ENCODE peak calls at places on chromosome 17, in four cellular contexts. One of them, this sample, is unnamed.

GRCh38 chr17:1060991-1061390 is 64.1 kb downstream of the TIMM22 start:
- DNase-seq in HepG2: no peak
- DNase-seq in H1: no peak
- DNase-seq in GM12878: no peak
- DNase-seq in this sample: no peak

GRCh38 chr17:82020874-82021727 is 1.6 kb downstream of the CENPX start:
- DNase-seq in HepG2: peak; percentile 86
- DNase-seq in GM12878: no peak
- DNase-seq in H1: no peak
- DNase-seq in this sample: no peak

GRCh38 chr17:2416010-2416734 is 15.3 kb upstream of the MNT start:
- DNase-seq in GM12878: no peak
- DNase-seq in HepG2: peak; percentile 61
- DNase-seq in H1: no peak
- DNase-seq in this sample: no peak

GRCh38 chr17:61805399-61805798 is 57.9 kb downstream of the BRIP1 start:
- DNase-seq in HepG2: no peak
- DNase-seq in H1: no peak
- DNase-seq in GM12878: no peak
- DNase-seq in this sample: no peak

GRCh38 chr17:45896803-45897693 is 2.7 kb downstream of the MAPT start:
- DNase-seq in HepG2: no peak
- DNase-seq in GM12878: no peak
- DNase-seq in H1: no peak
- DNase-seq in this sample: no peak

GRCh38 chr17:15278381-15278780 is 13.3 kb upstream of the PMP22 start:
- DNase-seq in H1: no peak
- DNase-seq in HepG2: no peak
- DNase-seq in GM12878: no peak
- DNase-seq in this sample: no peak

GRCh38 chr17:39082482-39082881 is 69.0 kb downstream of the PLXDC1 start:
- DNase-seq in GM12878: no peak
- DNase-seq in H1: no peak
- DNase-seq in HepG2: no peak
- DNase-seq in this sample: no peak

GRCh38 chr17:77785526-77785925 is 173.0 kb upstream of the TNRC6C start:
- DNase-seq in GM12878: no peak
- DNase-seq in HepG2: no peak
- DNase-seq in H1: no peak
- DNase-seq in this sample: no peak

GRCh38 chr17:68576811-68577551 is 24.2 kb downstream of the FAM20A start:
- DNase-seq in H1: no peak
- DNase-seq in HepG2: no peak
- DNase-seq in GM12878: no peak
- DNase-seq in this sample: no peak

GRCh38 chr17:82105882-82106696 is 8.1 kb upstream of the FASN start:
- DNase-seq in GM12878: peak; percentile 51
- DNase-seq in HepG2: peak; percentile 94
- DNase-seq in H1: peak; percentile 43
- DNase-seq in this sample: peak; percentile 44

GRCh38 chr17:77374170-77374936 is 233.6 kb downstream of the SEC14L1 start:
- DNase-seq in GM12878: no peak
- DNase-seq in HepG2: peak; percentile 95
- DNase-seq in H1: peak; percentile 59
- DNase-seq in this sample: peak; percentile 78

GRCh38 chr17:17683710-17684365 is 2.6 kb downstream of the RAI1 start:
- DNase-seq in H1: no peak
- DNase-seq in HepG2: no peak
- DNase-seq in GM12878: no peak
- DNase-seq in this sample: no peak

GRCh38 chr17:77830816-77831490 is 127.5 kb upstream of the TNRC6C start:
- DNase-seq in H1: no peak
- DNase-seq in HepG2: no peak
- DNase-seq in GM12878: no peak
- DNase-seq in this sample: no peak

GRCh38 chr17:70865993-70866804 is 696.9 kb downstream of the KCNJ2 start:
- DNase-seq in GM12878: no peak
- DNase-seq in HepG2: no peak
- DNase-seq in H1: no peak
- DNase-seq in this sample: no peak

GRCh38 chr17:37360632-37361031 is 15.2 kb upstream of the C17orf78 start:
- DNase-seq in H1: no peak
- DNase-seq in GM12878: no peak
- DNase-seq in HepG2: no peak
- DNase-seq in this sample: no peak

GRCh38 chr17:19000531-19001011 is 4.0 kb downstream of the FAM83G start:
- DNase-seq in HepG2: no peak
- DNase-seq in H1: no peak
- DNase-seq in GM12878: no peak
- DNase-seq in this sample: no peak

GRCh38 chr17:7393613-7394451 is 493 bp downstream of the PLSCR3 start:
- DNase-seq in H1: no peak
- DNase-seq in HepG2: no peak
- DNase-seq in GM12878: no peak
- DNase-seq in this sample: no peak

GRCh38 chr17:31386542-31387075 is 4.9 kb upstream of the RAB11FIP4 start:
- DNase-seq in HepG2: no peak
- DNase-seq in H1: no peak
- DNase-seq in GM12878: no peak
- DNase-seq in this sample: no peak

GRCh38 chr17:49249292-49249794 is 18.8 kb upstream of the PHOSPHO1 start:
- DNase-seq in H1: no peak
- DNase-seq in HepG2: no peak
- DNase-seq in GM12878: no peak
- DNase-seq in this sample: no peak

GRCh38 chr17:82868715-82869131 is 28.9 kb upstream of the ZNF750 start:
- DNase-seq in H1: no peak
- DNase-seq in HepG2: no peak
- DNase-seq in GM12878: no peak
- DNase-seq in this sample: no peak

GRCh38 chr17:51805765-51806164 is 352.7 kb downstream of the CA10 start:
- DNase-seq in H1: no peak
- DNase-seq in GM12878: no peak
- DNase-seq in HepG2: no peak
- DNase-seq in this sample: no peak

GRCh38 chr17:3963214-3964201 is 729 bp downstream of the ATP2A3 start:
- DNase-seq in H1: no peak
- DNase-seq in GM12878: no peak
- DNase-seq in HepG2: no peak
- DNase-seq in this sample: no peak

GRCh38 chr17:21213491-21214014 is 408 bp downstream of the TMEM11 start:
- DNase-seq in GM12878: no peak
- DNase-seq in HepG2: no peak
- DNase-seq in H1: no peak
- DNase-seq in this sample: no peak

GRCh38 chr17:41420134-41420533 is 4.3 kb downstream of the KRT37 start:
- DNase-seq in HepG2: no peak
- DNase-seq in GM12878: no peak
- DNase-seq in H1: no peak
- DNase-seq in this sample: no peak

GRCh38 chr17:64063766-64064224 is 43.4 kb upstream of the ICAM2 start:
- DNase-seq in GM12878: no peak
- DNase-seq in H1: peak; percentile 43
- DNase-seq in HepG2: peak; percentile 48
- DNase-seq in this sample: peak; percentile 15

GRCh38 chr17:76926237-76926866 is 58.1 kb downstream of the MGAT5B start:
- DNase-seq in HepG2: no peak
- DNase-seq in GM12878: no peak
- DNase-seq in H1: no peak
- DNase-seq in this sample: no peak

GRCh38 chr17:1909985-1910384 is 80.2 kb downstream of the RPA1 start:
- DNase-seq in HepG2: peak; percentile 62
- DNase-seq in H1: no peak
- DNase-seq in GM12878: no peak
- DNase-seq in this sample: no peak

GRCh38 chr17:60610481-60610880 is 10.5 kb downstream of the PPM1D start:
- DNase-seq in GM12878: no peak
- DNase-seq in H1: no peak
- DNase-seq in HepG2: no peak
- DNase-seq in this sample: no peak

GRCh38 chr17:77750427-77751043 is 208.0 kb upstream of the TNRC6C start:
- DNase-seq in H1: no peak
- DNase-seq in HepG2: no peak
- DNase-seq in GM12878: no peak
- DNase-seq in this sample: no peak

GRCh38 chr17:17724307-17724921 is 43.2 kb downstream of the RAI1 start:
- DNase-seq in HepG2: no peak
- DNase-seq in H1: no peak
- DNase-seq in GM12878: no peak
- DNase-seq in this sample: no peak

GRCh38 chr17:36482611-36483504 is 3.6 kb upstream of the ZNHIT3 start:
- DNase-seq in H1: peak; percentile 65
- DNase-seq in GM12878: peak; percentile 9
- DNase-seq in HepG2: peak; percentile 54
- DNase-seq in this sample: peak; percentile 70

GRCh38 chr17:17408236-17408794 is 68.5 kb upstream of the MED9 start:
- DNase-seq in HepG2: peak; percentile 70
- DNase-seq in GM12878: no peak
- DNase-seq in H1: no peak
- DNase-seq in this sample: no peak

GRCh38 chr17:75516619-75517276 is 420 bp downstream of the TSEN54 start:
- DNase-seq in HepG2: no peak
- DNase-seq in GM12878: no peak
- DNase-seq in H1: no peak
- DNase-seq in this sample: no peak

GRCh38 chr17:72426321-72426720 is 305.5 kb downstream of the SOX9 start:
- DNase-seq in GM12878: no peak
- DNase-seq in HepG2: no peak
- DNase-seq in H1: no peak
- DNase-seq in this sample: no peak

GRCh38 chr17:72426948-72427760 is 306.3 kb downstream of the SOX9 start:
- DNase-seq in HepG2: no peak
- DNase-seq in GM12878: no peak
- DNase-seq in H1: no peak
- DNase-seq in this sample: no peak

GRCh38 chr17:72425133-72425795 is 304.4 kb downstream of the SOX9 start:
- DNase-seq in HepG2: no peak
- DNase-seq in GM12878: no peak
- DNase-seq in H1: no peak
- DNase-seq in this sample: no peak

GRCh38 chr17:72424505-72425117 is 303.8 kb downstream of the SOX9 start:
- DNase-seq in GM12878: no peak
- DNase-seq in HepG2: no peak
- DNase-seq in H1: no peak
- DNase-seq in this sample: no peak

DNA sequence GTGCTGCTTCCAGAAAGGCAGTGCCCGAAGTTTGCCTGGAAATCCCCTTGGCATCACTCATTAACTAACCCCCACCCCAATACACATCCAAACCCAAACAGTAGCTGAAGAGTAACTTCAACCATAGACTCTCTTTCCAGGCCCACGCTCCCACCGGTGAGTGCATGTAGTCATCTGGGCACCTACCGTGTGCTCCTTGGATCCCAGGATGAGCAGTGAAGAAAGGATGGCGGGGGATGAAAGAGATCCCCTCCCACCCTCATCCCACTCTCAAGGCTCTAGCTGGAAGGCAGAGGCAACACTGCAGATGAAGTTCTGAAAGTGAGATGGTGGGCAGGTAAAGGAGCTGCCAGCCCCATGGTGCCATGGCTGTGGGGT is 305.0 kb downstream of the SOX9 start:
- DNase-seq in GM12878: no peak
- DNase-seq in HepG2: no peak
- DNase-seq in H1: no peak
- DNase-seq in this sample: no peak
- TF ChIP-seq SUZ12 in GM12878: no peak
- TF ChIP-seq SUZ12 in HepG2: no peak
- TF ChIP-seq SUZ12 in H1: no peak
- TF ChIP-seq SUZ12 in this sample: no peak

DNA sequence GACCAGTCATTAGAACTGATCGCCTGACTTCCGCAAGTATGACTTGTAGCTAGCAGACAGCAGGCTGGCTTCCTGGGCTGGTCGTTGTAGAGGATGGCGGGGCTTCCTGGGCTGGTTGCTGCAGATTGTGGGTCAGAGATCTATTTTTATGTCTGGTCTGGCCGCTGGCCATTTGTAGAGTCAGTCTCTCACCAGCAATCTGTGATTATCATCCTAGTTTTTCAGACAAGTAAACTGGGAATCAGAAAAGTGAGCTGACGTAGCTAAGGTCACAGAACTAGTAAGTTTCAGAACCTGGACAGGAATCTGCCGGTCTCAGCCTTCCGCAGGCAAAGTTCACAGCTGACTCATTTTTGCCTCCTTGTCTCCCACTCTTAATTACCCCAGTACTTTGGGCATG is 19.1 kb downstream of the GPR142 start:
- DNase-seq in GM12878: no peak
- DNase-seq in HepG2: no peak
- DNase-seq in H1: no peak
- DNase-seq in this sample: no peak
- TF ChIP-seq YY1 in GM12878: no peak
- TF ChIP-seq YY1 in HepG2: no peak
- TF ChIP-seq YY1 in H1: no peak
- TF ChIP-seq YY1 in this sample: no peak

GRCh38 chr17:80890551-80890930 is 101.1 kb upstream of the CHMP6 start:
- DNase-seq in GM12878: no peak
- DNase-seq in HepG2: no peak
- DNase-seq in H1: no peak
- DNase-seq in this sample: no peak

GRCh38 chr17:80889897-80890550 is 101.6 kb upstream of the CHMP6 start:
- DNase-seq in GM12878: no peak
- DNase-seq in HepG2: no peak
- DNase-seq in H1: no peak
- DNase-seq in this sample: no peak

GRCh38 chr17:80892019-80892855 is 99.4 kb upstream of the CHMP6 start:
- DNase-seq in GM12878: peak; percentile 77
- DNase-seq in H1: no peak
- DNase-seq in HepG2: no peak
- DNase-seq in this sample: no peak

GRCh38 chr17:80892900-80893603 is 98.6 kb upstream of the CHMP6 start:
- DNase-seq in HepG2: no peak
- DNase-seq in H1: no peak
- DNase-seq in GM12878: no peak
- DNase-seq in this sample: no peak

GRCh38 chr17:80891096-80892018 is 100.3 kb upstream of the CHMP6 start:
- DNase-seq in HepG2: no peak
- DNase-seq in H1: no peak
- DNase-seq in GM12878: peak; percentile 56
- DNase-seq in this sample: no peak
- TF ChIP-seq SUZ12 in HepG2: no peak
- TF ChIP-seq SUZ12 in H1: no peak
- TF ChIP-seq SUZ12 in GM12878: no peak
- TF ChIP-seq SUZ12 in this sample: no peak

GRCh38 chr17:80416260-80416939 is 1.4 kb downstream of the ENDOV start:
- DNase-seq in H1: no peak
- DNase-seq in GM12878: no peak
- DNase-seq in HepG2: no peak
- DNase-seq in this sample: no peak

GRCh38 chr17:80415626-80416042 is 667 bp downstream of the ENDOV start:
- DNase-seq in GM12878: no peak
- DNase-seq in H1: no peak
- DNase-seq in HepG2: no peak
- DNase-seq in this sample: no peak

GRCh38 chr17:80414803-80415625 is at the start of gene ENDOV:
- DNase-seq in HepG2: peak; percentile 91
- DNase-seq in GM12878: peak; percentile 56
- DNase-seq in H1: peak; percentile 38
- DNase-seq in this sample: peak; percentile 67

GRCh38 chr17:80413771-80414507 is 1.0 kb upstream of the ENDOV start:
- DNase-seq in HepG2: no peak
- DNase-seq in GM12878: no peak
- DNase-seq in H1: no peak
- DNase-seq in this sample: no peak

GRCh38 chr17:80414508-80414802 is 512 bp upstream of the ENDOV start:
- DNase-seq in H1: no peak
- DNase-seq in HepG2: peak; percentile 20
- DNase-seq in GM12878: no peak
- DNase-seq in this sample: no peak
- TF ChIP-seq YY1 in H1: no peak
- TF ChIP-seq YY1 in HepG2: no peak
- TF ChIP-seq YY1 in GM12878: no peak
- TF ChIP-seq YY1 in this sample: no peak